ENCODE peak calls at places on chromosomes 6 and 20, in eight cellular contexts. U is A549, F is WTC11, L is HCT116, H is endothelial cell of umbilical vein, K is GM12878, M is HepG2, E is H1. B is an unnamed sample.
A peak's percentile ranks its signal among the peaks of the same experiment; 100 is the strongest.

GRCh38 chr6:74851598-74851997 is 354.3 kb downstream of the COL12A1 start:
- DNase-seq in F (no peak), K (no peak), L (no peak), M (no peak), H (no peak), E (no peak), U (no peak), B (no peak)

GRCh38 chr6:62904687-62905086 is 306.6 kb upstream of the FKBP1C start:
- DNase-seq in H (no peak), U (no peak), F (peak; percentile 21), K (no peak), L (no peak), M (no peak), E (peak; percentile 19), B (no peak)

GRCh38 chr6:111367393-111368088 is 115.5 kb downstream of the REV3L start:
- DNase-seq in M (no peak), L (no peak), U (no peak), H (no peak), E (no peak), K (peak; percentile 32), F (no peak), B (no peak)

GRCh38 chr6:42960243-42961019 is at the start of gene GNMT:
- DNase-seq in M (peak; percentile 74), H (peak; percentile 42), U (peak; percentile 14), K (no peak), E (no peak), F (peak; percentile 87), L (no peak), B (no peak)

GRCh38 chr6:16372029-16372776 is 133.8 kb downstream of the GMPR start:
- DNase-seq in F (no peak), H (peak; percentile 65), U (no peak), E (no peak), M (no peak), L (no peak), K (no peak), B (no peak)

GRCh38 chr20:4483481-4483880 is 238.2 kb upstream of the PRND start:
- DNase-seq in M (no peak), L (no peak), U (no peak), H (no peak), E (no peak), F (no peak), K (no peak), B (no peak)

GRCh38 chr6:35034411-35035171 is 106.5 kb downstream of the TCP11 start:
- DNase-seq in M (no peak), F (no peak), H (peak; percentile 88), U (no peak), K (no peak), E (no peak), L (no peak), B (peak; percentile 76)

GRCh38 chr6:1485678-1486077 is 96.3 kb downstream of the FOXF2 start:
- DNase-seq in M (no peak), L (peak; percentile 80), K (no peak), H (peak; percentile 52), E (no peak), F (no peak), U (peak; percentile 80), B (no peak)

GRCh38 chr6:118705799-118706481 is 54.5 kb upstream of the CEP85L start:
- DNase-seq in E (peak; percentile 9), U (no peak), K (peak; percentile 30), M (no peak), L (no peak), H (peak; percentile 74), F (peak; percentile 37), B (peak; percentile 79)

GRCh38 chr6:13696226-13696625 is 15.4 kb downstream of the RANBP9 start:
- DNase-seq in L (no peak), M (no peak), U (no peak), H (no peak), F (no peak), E (no peak), K (no peak), B (no peak)

DNA sequence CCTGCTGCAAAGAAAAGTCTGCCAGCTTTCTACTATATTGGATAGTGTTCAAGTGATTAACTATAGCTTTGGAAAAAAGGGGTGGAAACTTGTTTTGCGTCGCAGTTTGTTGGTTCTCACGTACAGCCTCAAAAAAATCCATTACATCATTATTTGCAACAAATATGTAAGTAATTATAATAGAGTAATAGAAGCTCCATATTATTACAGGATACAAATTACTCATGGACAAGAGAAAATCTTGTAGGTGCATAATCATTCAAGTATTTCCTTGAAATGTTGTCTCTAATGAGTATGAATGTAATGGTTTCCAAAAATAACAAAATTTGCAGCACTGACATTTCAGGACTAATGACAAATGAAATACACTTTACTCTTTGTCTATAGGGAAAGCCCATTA is 139.2 kb downstream of the PDSS2 start:
- DNase-seq in U (no peak), K (no peak), M (no peak), L (no peak), E (no peak), H (peak; percentile 82), F (no peak), B (no peak)
- TF ChIP-seq MAX in U (no peak), K (no peak), M (no peak), L (no peak), E (no peak), H (no peak), F (no peak), B (no peak)

DNA sequence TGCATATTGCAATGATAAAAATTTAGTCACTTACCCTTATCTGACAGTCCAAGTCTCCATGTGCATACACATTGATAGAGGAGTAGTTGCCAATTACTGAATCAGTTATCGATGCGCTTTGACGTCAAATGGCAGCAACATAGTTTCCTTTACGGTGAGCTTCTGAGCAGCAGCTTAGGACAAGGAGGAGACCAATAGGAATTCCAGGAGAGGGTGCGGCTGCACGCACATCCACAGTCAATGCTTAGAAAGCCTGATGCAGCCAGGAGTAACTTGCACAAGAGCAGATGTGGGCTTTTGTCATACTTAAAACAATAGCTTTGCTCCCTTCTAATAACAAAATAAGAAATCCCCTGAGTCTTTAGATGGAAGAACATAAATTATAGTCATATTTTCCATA is 442.0 kb downstream of the BCKDHB start:
- DNase-seq in E (no peak), L (no peak), K (no peak), U (no peak), F (no peak), M (no peak), H (no peak), B (no peak)
- TF ChIP-seq MAX in E (no peak), L (no peak), K (no peak), U (no peak), F (no peak), M (no peak), H (no peak), B (no peak)

GRCh38 chr20:53922901-53923314 is 147.5 kb downstream of the BCAS1 start:
- DNase-seq in L (no peak), H (no peak), K (no peak), E (no peak), M (no peak), F (no peak), U (no peak), B (peak; percentile 97)

GRCh38 chr20:53923745-53924369 is 146.5 kb downstream of the BCAS1 start:
- DNase-seq in M (no peak), E (no peak), F (no peak), U (no peak), L (no peak), K (no peak), H (no peak), B (peak; percentile 44)

GRCh38 chr20:53919886-53920285 is 150.5 kb downstream of the BCAS1 start:
- DNase-seq in K (no peak), L (no peak), E (no peak), M (no peak), U (no peak), H (no peak), F (no peak), B (no peak)

GRCh38 chr20:53920647-53921245 is 149.6 kb downstream of the BCAS1 start:
- DNase-seq in E (no peak), H (no peak), L (no peak), M (no peak), F (no peak), U (no peak), K (no peak), B (no peak)

DNA sequence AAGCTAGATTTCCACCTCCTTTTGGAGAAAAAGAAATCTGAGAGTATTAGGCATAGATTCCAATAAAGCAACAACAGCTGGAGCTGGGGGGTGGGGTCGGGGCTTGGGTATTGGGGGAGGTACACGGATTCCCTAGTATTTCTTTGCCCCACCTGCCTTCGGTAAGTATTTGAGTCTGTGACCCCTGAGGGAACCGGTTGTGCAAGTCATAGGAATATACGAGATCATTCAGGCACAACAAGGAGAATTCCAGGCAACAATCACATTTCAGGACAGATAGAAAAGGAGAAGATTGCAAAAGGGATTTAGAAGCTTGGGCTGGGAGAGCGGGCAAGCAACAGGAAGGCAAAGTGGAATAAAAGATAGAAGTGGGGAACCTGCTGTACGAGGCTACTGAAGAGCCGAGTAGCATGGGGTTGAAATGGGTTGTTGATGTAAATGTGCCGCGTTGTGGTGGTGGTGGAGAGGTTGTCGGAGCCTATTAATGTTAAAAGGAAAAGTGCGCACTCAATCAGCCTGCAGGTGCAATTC is 148.9 kb downstream of the BCAS1 start:
- DNase-seq in K (no peak), E (no peak), M (no peak), U (no peak), F (no peak), L (no peak), H (no peak), B (no peak)
- TF ChIP-seq MAX in K (no peak), E (no peak), M (no peak), U (no peak), F (no peak), L (no peak), H (no peak), B (no peak)

GRCh38 chr6:159380104-159380503 is 210.9 kb downstream of the FNDC1 start:
- DNase-seq in L (no peak), E (no peak), U (no peak), M (no peak), F (no peak), K (no peak), H (no peak), B (no peak)

GRCh38 chr6:159378361-159378760 is 209.2 kb downstream of the FNDC1 start:
- DNase-seq in K (no peak), H (no peak), L (no peak), F (no peak), E (no peak), U (no peak), M (no peak), B (no peak)

GRCh38 chr6:159372333-159372732 is 203.1 kb downstream of the FNDC1 start:
- DNase-seq in L (no peak), M (no peak), U (no peak), H (no peak), K (no peak), F (no peak), E (no peak), B (no peak)

GRCh38 chr6:159375014-159375413 is 205.8 kb downstream of the FNDC1 start:
- DNase-seq in L (no peak), H (no peak), U (no peak), K (no peak), E (no peak), M (no peak), F (no peak), B (no peak)

DNA sequence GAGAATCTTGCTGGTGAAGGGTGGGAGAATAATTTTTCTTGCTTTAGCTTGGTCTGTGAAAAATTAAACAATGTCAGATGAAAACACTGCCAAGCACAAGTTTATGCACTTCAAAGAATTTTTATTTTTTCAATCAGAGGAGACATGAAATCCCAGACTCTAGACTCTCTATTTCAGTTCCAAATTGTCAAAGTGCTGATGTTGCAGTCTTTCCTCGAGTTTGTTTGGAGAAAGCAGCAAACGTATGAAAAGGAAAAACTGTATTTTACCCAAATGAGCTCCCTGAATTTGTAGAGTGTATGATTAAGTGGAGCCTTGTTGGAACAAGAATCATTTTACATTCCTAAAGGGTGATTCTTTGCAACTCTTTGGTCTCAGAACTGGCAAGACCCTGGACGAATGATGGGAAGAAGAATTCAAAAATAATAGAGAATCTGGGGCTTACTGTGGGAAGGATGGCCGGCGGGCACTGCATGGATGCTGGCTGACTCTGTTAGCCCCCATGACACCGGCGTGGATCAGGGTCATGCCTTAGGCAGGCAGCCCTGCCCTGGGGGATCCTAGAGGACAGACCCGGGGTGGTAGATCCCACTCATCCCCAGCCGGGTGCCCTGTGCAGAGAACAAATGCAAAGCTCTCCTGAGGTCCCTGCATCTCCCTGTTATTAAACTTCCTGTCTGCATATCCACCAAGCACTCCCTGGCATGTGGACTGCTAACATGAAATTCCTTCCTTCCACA is 207.4 kb downstream of the FNDC1 start:
- DNase-seq in L (no peak), H (no peak), F (no peak), U (no peak), E (no peak), M (no peak), K (no peak), B (no peak)
- TF ChIP-seq MAX in L (no peak), H (no peak), F (no peak), U (no peak), E (no peak), M (no peak), K (no peak), B (no peak)

B was measured in NB4.